ENCODE peak calls at places on chromosomes 1 and 21, in seven cellular contexts. L is pancreas; I is thoracic aorta; M is fibroblast of lung; T is tibial nerve; X is CD8-positive, alpha-beta T cell; Z is K562. V is an unnamed sample.

GRCh38 chr1:111725192-111725591 is 14.0 kb downstream of the INKA2 start:
- DNase-seq in L (no peak), I (no peak), M (no peak), T (no peak), X (no peak), Z (no peak), V (no peak)

GRCh38 chr1:169698976-169699375 is 12.4 kb downstream of the SELL start:
- DNase-seq in L (no peak), I (no peak), M (no peak), T (no peak), X (no peak), Z (no peak), V (no peak)

GRCh38 chr1:91830242-91831131 is 55.5 kb downstream of the TGFBR3 start:
- DNase-seq in L (peak; percentile 81), I (peak; percentile 31), M (peak; percentile 96), T (peak; percentile 61), X (no peak), Z (no peak), V (no peak)

GRCh38 chr1:179121159-179121938 is 39.5 kb downstream of the TOR3A start:
- DNase-seq in L (peak; percentile 25), I (no peak), M (peak; percentile 74), T (peak; percentile 81), X (no peak), Z (no peak), V (no peak)

GRCh38 chr21:37220433-37220980 is 46.6 kb downstream of the VPS26C start:
- DNase-seq in L (no peak), I (no peak), M (peak; percentile 64), T (peak; percentile 20), X (no peak), Z (no peak), V (no peak)

GRCh38 chr1:196380311-196380710 is 227.9 kb downstream of the KCNT2 start:
- DNase-seq in L (no peak), I (no peak), M (no peak), T (no peak), X (no peak), Z (no peak), V (no peak)

GRCh38 chr1:81802601-81803422 is 2.1 kb downstream of the ADGRL2 start:
- DNase-seq in L (peak; percentile 76), I (peak; percentile 8), M (peak; percentile 75), T (peak; percentile 51), X (no peak), Z (no peak), V (no peak)

GRCh38 chr1:180962178-180962577 is 49.5 kb downstream of the KIAA1614 start:
- DNase-seq in L (no peak), I (no peak), M (no peak), T (no peak), X (no peak), Z (no peak), V (no peak)

GRCh38 chr1:220784751-220785150 is 2.0 kb upstream of the MTARC1 start:
- DNase-seq in L (no peak), I (no peak), M (no peak), T (no peak), X (no peak), Z (no peak), V (no peak)

GRCh38 chr1:160129966-160130365 is 14.4 kb downstream of the ATP1A2 start:
- DNase-seq in L (no peak), I (no peak), M (no peak), T (no peak), X (no peak), Z (no peak), V (no peak)

GRCh38 chr1:2251363-2251762 is 23.2 kb downstream of the SKI start:
- DNase-seq in L (no peak), I (no peak), M (no peak), T (no peak), X (no peak), Z (no peak), V (no peak)

GRCh38 chr1:40710581-40711315 is 19.2 kb downstream of the NFYC start:
- DNase-seq in L (no peak), I (no peak), M (no peak), T (no peak), X (no peak), Z (no peak), V (no peak)

GRCh38 chr1:10651377-10651776 is 145.1 kb downstream of the CASZ1 start:
- DNase-seq in L (no peak), I (no peak), M (peak; percentile 25), T (no peak), X (no peak), Z (peak; percentile 60), V (no peak)

GRCh38 chr1:157073944-157074685 is 25.5 kb downstream of the ETV3L start:
- DNase-seq in L (peak; percentile 48), I (no peak), M (peak; percentile 75), T (peak; percentile 72), X (no peak), Z (no peak), V (no peak)

GRCh38 chr1:206816390-206817287 is 44.3 kb upstream of the IL10 start:
- DNase-seq in L (no peak), I (no peak), M (peak; percentile 25), T (no peak), X (no peak), Z (peak; percentile 39), V (no peak)

GRCh38 chr1:55823521-55824296 is 608.5 kb upstream of the USP24 start:
- DNase-seq in L (no peak), I (no peak), M (peak; percentile 46), T (no peak), X (no peak), Z (no peak), V (no peak)

GRCh38 chr1:236451796-236452373 is 57.8 kb downstream of the EDARADD start:
- DNase-seq in L (no peak), I (no peak), M (no peak), T (no peak), X (peak; percentile 13), Z (peak; percentile 74), V (no peak)

GRCh38 chr1:235648954-235649721 is 446 bp downstream of the GNG4 start:
- DNase-seq in L (peak; percentile 61), I (no peak), M (peak; percentile 58), T (peak; percentile 32), X (peak; percentile 20), Z (no peak), V (no peak)

GRCh38 chr1:29500041-29500440 is 263.7 kb downstream of the PTPRU start:
- DNase-seq in L (no peak), I (no peak), M (no peak), T (no peak), X (no peak), Z (no peak), V (no peak)

GRCh38 chr1:205183676-205184335 is 27.7 kb downstream of the DSTYK start:
- DNase-seq in L (no peak), I (no peak), M (no peak), T (no peak), X (no peak), Z (no peak), V (no peak)

GRCh38 chr1:31189696-31190674 is 49.7 kb downstream of the NKAIN1 start:
- DNase-seq in L (no peak), I (no peak), M (no peak), T (no peak), X (no peak), Z (no peak), V (no peak)

GRCh38 chr1:41580520-41581172 is 96.2 kb upstream of the EDN2 start:
- DNase-seq in L (no peak), I (no peak), M (no peak), T (no peak), X (no peak), Z (no peak), V (no peak)

GRCh38 chr1:220296941-220297460 is 24.7 kb upstream of the RAB3GAP2 start:
- DNase-seq in L (no peak), I (no peak), M (no peak), T (no peak), X (no peak), Z (no peak), V (no peak)

GRCh38 chr1:19222573-19222972 is 12.5 kb upstream of the UBR4 start:
- DNase-seq in L (no peak), I (no peak), M (no peak), T (no peak), X (no peak), Z (no peak), V (no peak)

GRCh38 chr1:93680121-93681094 is 1.2 kb downstream of the BCAR3 start:
- DNase-seq in L (peak; percentile 74), I (peak; percentile 54), M (peak; percentile 88), T (peak; percentile 83), X (no peak), Z (peak; percentile 77), V (peak; percentile 19)

GRCh38 chr1:2055911-2056575 is 5.8 kb downstream of the PRKCZ start:
- DNase-seq in L (no peak), I (no peak), M (no peak), T (no peak), X (no peak), Z (peak; percentile 55), V (no peak)

GRCh38 chr1:63908016-63908415 is 134.2 kb downstream of the ROR1 start:
- DNase-seq in L (no peak), I (no peak), M (peak; percentile 76), T (no peak), X (no peak), Z (no peak), V (no peak)
- H3K4me1 ChIP-seq in L (peaks cover 16% of the 10 kb centered on the region), I (no peaks in the 10 kb centered on the region), M (no peaks in the 10 kb centered on the region), T (peaks cover 50% of the 10 kb centered on the region), X (no peaks in the 10 kb centered on the region), Z (no peaks in the 10 kb centered on the region), V (no peaks in the 10 kb centered on the region)

DNA sequence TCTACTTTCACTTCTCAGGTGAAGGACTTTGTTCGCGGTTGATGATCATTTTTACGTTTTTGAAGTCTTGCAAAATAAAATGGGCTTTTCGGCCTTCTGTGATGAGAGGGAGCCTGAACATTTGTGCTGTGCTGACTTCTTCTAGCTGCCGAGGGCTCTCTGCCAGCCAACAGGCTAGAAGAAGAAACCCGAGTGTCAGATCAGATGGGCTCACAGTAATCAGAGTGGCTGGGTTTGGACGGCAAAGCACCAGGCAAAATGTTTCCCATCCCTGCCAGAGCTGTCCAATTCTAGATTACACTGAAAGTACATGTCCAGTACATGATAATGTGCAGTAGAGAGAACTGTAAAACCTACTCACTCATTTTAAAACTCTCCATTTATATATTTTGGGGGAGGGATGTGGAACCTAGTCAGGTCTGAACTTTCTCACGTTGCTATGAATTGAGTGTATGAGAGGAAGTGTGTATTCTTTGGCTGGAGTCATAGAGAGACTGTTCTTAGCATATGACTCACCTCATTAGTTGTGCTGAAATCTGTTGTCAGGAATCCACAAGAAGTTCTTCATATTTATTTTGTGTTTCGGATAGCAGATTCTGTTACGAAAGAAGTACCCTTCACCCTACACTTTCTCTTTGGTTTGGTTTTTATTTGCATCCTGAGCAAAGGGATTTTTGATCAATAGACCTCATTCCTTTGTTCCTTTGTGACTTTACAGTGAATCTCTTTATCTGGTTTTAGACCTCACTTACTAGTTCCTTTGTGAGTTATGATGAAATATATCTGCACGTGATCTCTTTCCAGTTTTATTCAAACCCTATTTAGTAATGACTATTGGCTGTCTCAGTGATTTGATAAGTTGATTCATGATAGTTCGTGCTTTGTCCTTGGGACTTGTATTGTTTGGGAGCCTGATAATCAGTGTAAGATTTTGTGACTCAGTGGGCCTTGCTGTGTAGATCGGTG is 4.8 kb downstream of the ATP1A1 start:
- DNase-seq in L (peak; percentile 44), I (no peak), M (peak; percentile 97), T (peak; percentile 52), X (no peak), Z (no peak), V (no peak)
- H3K4me1 ChIP-seq in L (peaks cover 37% of the 10 kb centered on the region), I (peaks cover 71% of the 10 kb centered on the region), M (peaks cover 26% of the 10 kb centered on the region), T (peaks cover 86% of the 10 kb centered on the region), X (peaks cover 69% of the 10 kb centered on the region), Z (peaks cover 16% of the 10 kb centered on the region), V (peaks cover 62% of the 10 kb centered on the region)

GRCh38 chr1:89198500-89199072 is at the start of gene GBP4:
- DNase-seq in L (no peak), I (no peak), M (peak; percentile 29), T (peak; percentile 44), X (no peak), Z (no peak), V (no peak)
- H3K4me1 ChIP-seq in L (no peaks in the 10 kb centered on the region), I (no peaks in the 10 kb centered on the region), M (no peaks in the 10 kb centered on the region), T (peaks cover 47% of the 10 kb centered on the region), X (peaks cover 57% of the 10 kb centered on the region), Z (no peaks in the 10 kb centered on the region), V (no peaks in the 10 kb centered on the region)

GRCh38 chr1:23065385-23065784 is 46.1 kb downstream of the KDM1A start:
- DNase-seq in L (no peak), I (no peak), M (no peak), T (no peak), X (no peak), Z (no peak), V (no peak)
- H3K4me1 ChIP-seq in L (no peaks in the 10 kb centered on the region), I (peaks cover 6% of the 10 kb centered on the region), M (no peaks in the 10 kb centered on the region), T (no peaks in the 10 kb centered on the region), X (no peaks in the 10 kb centered on the region), Z (no peaks in the 10 kb centered on the region), V (no peaks in the 10 kb centered on the region)

V was measured in esophagus squamous epithelium.